ENCODE peak calls at places on chromosomes 13 and 19, in five cellular contexts. One of them, this sample, is unnamed.

GRCh38 chr13:99373436-99373835 is 66.2 kb upstream of the GPR183 start:
- DNase-seq in IMR-90: no peak
- DNase-seq in spleen: no peak
- DNase-seq in tibial nerve: no peak
- DNase-seq in lower leg skin: peak
- DNase-seq in this sample: no peak

GRCh38 chr13:28415994-28416411 is 78.9 kb downstream of the FLT1 start:
- DNase-seq in IMR-90: no peak
- DNase-seq in spleen: no peak
- DNase-seq in tibial nerve: no peak
- DNase-seq in lower leg skin: no peak
- DNase-seq in this sample: no peak

GRCh38 chr13:21674271-21675009 is 3.6 kb downstream of the FGF9 start:
- DNase-seq in IMR-90: no peak
- DNase-seq in spleen: peak
- DNase-seq in tibial nerve: no peak
- DNase-seq in lower leg skin: no peak
- DNase-seq in this sample: peak

GRCh38 chr19:377801-378581 is 31.0 kb downstream of the C2CD4C start:
- DNase-seq in IMR-90: no peak
- DNase-seq in spleen: peak
- DNase-seq in tibial nerve: no peak
- DNase-seq in lower leg skin: peak
- DNase-seq in this sample: no peak

GRCh38 chr19:45508931-45509691 is 1.8 kb downstream of the VASP start:
- DNase-seq in IMR-90: peak
- DNase-seq in spleen: peak
- DNase-seq in tibial nerve: no peak
- DNase-seq in lower leg skin: peak
- DNase-seq in this sample: peak

GRCh38 chr13:114063545-114064515 is 68.6 kb downstream of the RASA3 start:
- DNase-seq in IMR-90: peak
- DNase-seq in spleen: peak
- DNase-seq in tibial nerve: peak
- DNase-seq in lower leg skin: no peak
- DNase-seq in this sample: peak

GRCh38 chr19:18589380-18590272 is 1.0 kb downstream of the REX1BD start:
- DNase-seq in IMR-90: peak
- DNase-seq in spleen: peak
- DNase-seq in tibial nerve: no peak
- DNase-seq in lower leg skin: peak
- DNase-seq in this sample: peak

GRCh38 chr19:53102186-53102585 is 1.0 kb downstream of the ZNF160 start:
- DNase-seq in IMR-90: no peak
- DNase-seq in spleen: no peak
- DNase-seq in tibial nerve: no peak
- DNase-seq in lower leg skin: no peak
- DNase-seq in this sample: no peak

GRCh38 chr13:63910406-63910957 is 2494.8 kb upstream of the PCDH20 start:
- DNase-seq in IMR-90: peak
- DNase-seq in spleen: no peak
- DNase-seq in tibial nerve: no peak
- DNase-seq in lower leg skin: no peak
- DNase-seq in this sample: no peak

GRCh38 chr19:3721900-3722442 is 13.8 kb downstream of the TJP3 start:
- DNase-seq in IMR-90: no peak
- DNase-seq in spleen: no peak
- DNase-seq in tibial nerve: no peak
- DNase-seq in lower leg skin: no peak
- DNase-seq in this sample: no peak

GRCh38 chr19:3722443-3723109 is 14.4 kb downstream of the TJP3 start:
- DNase-seq in IMR-90: no peak
- DNase-seq in spleen: no peak
- DNase-seq in tibial nerve: no peak
- DNase-seq in lower leg skin: no peak
- DNase-seq in this sample: no peak

GRCh38 chr19:3720533-3720917 is 12.3 kb downstream of the TJP3 start:
- DNase-seq in IMR-90: no peak
- DNase-seq in spleen: no peak
- DNase-seq in tibial nerve: no peak
- DNase-seq in lower leg skin: no peak
- DNase-seq in this sample: no peak

GRCh38 chr19:3719868-3720532 is 11.8 kb downstream of the TJP3 start:
- DNase-seq in IMR-90: no peak
- DNase-seq in spleen: no peak
- DNase-seq in tibial nerve: no peak
- DNase-seq in lower leg skin: no peak
- DNase-seq in this sample: no peak

GRCh38 chr19:3721131-3721899 is 13.1 kb downstream of the TJP3 start:
- DNase-seq in IMR-90: peak
- DNase-seq in spleen: peak
- DNase-seq in tibial nerve: no peak
- DNase-seq in lower leg skin: peak
- DNase-seq in this sample: peak
- TF ChIP-seq POLR2A in IMR-90: no peak
- TF ChIP-seq POLR2A in spleen: no peak
- TF ChIP-seq POLR2A in tibial nerve: peak
- TF ChIP-seq POLR2A in lower leg skin: no peak
- TF ChIP-seq POLR2A in this sample: no peak

GRCh38 chr19:11019824-11020223 is 59.0 kb downstream of the SMARCA4 start:
- DNase-seq in IMR-90: no peak
- DNase-seq in spleen: no peak
- DNase-seq in tibial nerve: no peak
- DNase-seq in lower leg skin: no peak
- DNase-seq in this sample: no peak

GRCh38 chr19:11020423-11020822 is 59.6 kb downstream of the SMARCA4 start:
- DNase-seq in IMR-90: no peak
- DNase-seq in spleen: no peak
- DNase-seq in tibial nerve: no peak
- DNase-seq in lower leg skin: no peak
- DNase-seq in this sample: no peak

GRCh38 chr19:11023016-11023415 is 62.2 kb downstream of the SMARCA4 start:
- DNase-seq in IMR-90: no peak
- DNase-seq in spleen: no peak
- DNase-seq in tibial nerve: no peak
- DNase-seq in lower leg skin: no peak
- DNase-seq in this sample: no peak

GRCh38 chr19:11020982-11021759 is 60.3 kb downstream of the SMARCA4 start:
- DNase-seq in IMR-90: no peak
- DNase-seq in spleen: no peak
- DNase-seq in tibial nerve: no peak
- DNase-seq in lower leg skin: no peak
- DNase-seq in this sample: no peak

GRCh38 chr19:11021760-11022144 is 60.9 kb downstream of the SMARCA4 start:
- DNase-seq in IMR-90: no peak
- DNase-seq in spleen: no peak
- DNase-seq in tibial nerve: no peak
- DNase-seq in lower leg skin: no peak
- DNase-seq in this sample: no peak
- TF ChIP-seq POLR2A in IMR-90: no peak
- TF ChIP-seq POLR2A in spleen: no peak
- TF ChIP-seq POLR2A in tibial nerve: no peak
- TF ChIP-seq POLR2A in lower leg skin: no peak
- TF ChIP-seq POLR2A in this sample: no peak

GRCh38 chr13:110615322-110616102 is at the start of gene NAXD:
- DNase-seq in IMR-90: peak
- DNase-seq in spleen: peak
- DNase-seq in tibial nerve: peak
- DNase-seq in lower leg skin: peak
- DNase-seq in this sample: peak
- TF ChIP-seq POLR2A in IMR-90: peak
- TF ChIP-seq POLR2A in spleen: peak
- TF ChIP-seq POLR2A in tibial nerve: no peak
- TF ChIP-seq POLR2A in lower leg skin: no peak
- TF ChIP-seq POLR2A in this sample: peak

DNA sequence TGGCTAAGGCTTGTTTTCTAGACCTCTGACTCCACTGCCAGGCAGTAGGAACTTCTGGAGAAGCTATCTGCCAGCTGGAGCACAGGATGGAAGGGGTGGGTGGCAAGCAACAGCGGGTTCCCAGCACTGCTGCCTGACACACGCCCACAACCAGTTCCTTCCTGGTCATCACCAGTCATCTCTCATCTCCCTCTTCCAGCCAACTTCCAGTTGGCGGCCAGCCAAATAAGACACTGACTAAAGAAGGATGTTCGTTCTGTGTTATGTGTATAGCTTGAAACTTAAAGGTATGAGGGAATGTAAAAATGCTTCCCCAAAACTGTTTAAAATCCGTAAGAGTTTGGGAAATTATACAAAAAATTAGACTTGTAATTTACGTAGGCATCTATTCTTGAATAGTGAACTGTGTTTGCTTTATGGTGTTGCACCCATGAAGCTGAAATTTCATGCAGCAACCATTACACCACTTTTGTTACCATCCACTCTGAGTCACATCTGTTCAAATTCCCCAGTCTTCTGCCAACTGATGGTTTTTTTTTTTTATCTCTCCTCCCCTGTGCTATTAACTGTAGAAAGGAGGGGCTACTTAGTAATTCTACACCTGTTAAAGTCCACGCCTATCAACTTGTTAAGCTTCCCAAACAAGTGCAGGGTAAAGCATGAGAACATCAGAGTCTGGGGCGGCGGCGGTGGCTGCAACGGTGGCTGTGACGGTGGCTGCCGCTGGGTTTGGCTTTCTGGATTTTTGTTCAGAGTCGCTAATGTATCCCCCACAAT is 86.2 kb upstream of the FRY start:
- DNase-seq in IMR-90: peak
- DNase-seq in spleen: no peak
- DNase-seq in tibial nerve: peak
- DNase-seq in lower leg skin: peak
- DNase-seq in this sample: no peak
- TF ChIP-seq POLR2A in IMR-90: no peak
- TF ChIP-seq POLR2A in spleen: no peak
- TF ChIP-seq POLR2A in tibial nerve: no peak
- TF ChIP-seq POLR2A in lower leg skin: no peak
- TF ChIP-seq POLR2A in this sample: no peak